ENCODE peak calls at places on chromosomes 13 and 19, in seven cellular contexts. N is dorsolateral prefrontal cortex, W is T-helper 1 cell, Q is progenitor cell of endocrine pancreas, V is RCC 7860, G is GM04503, Z is tibial nerve. F is an unnamed sample.

GRCh38 chr13:73958657-73959397 is 175.4 kb downstream of the KLF12 start:
- DNase-seq in N (no peak), W (no peak), Q (no peak), V (peak), G (no peak), Z (no peak), F (no peak)

GRCh38 chr13:21556051-21556450 is 47.9 kb downstream of the MICU2 start:
- DNase-seq in N (no peak), W (no peak), Q (no peak), V (no peak), G (no peak), Z (no peak), F (no peak)

GRCh38 chr13:44293354-44293753 is 80.3 kb upstream of the SERP2 start:
- DNase-seq in N (no peak), W (no peak), Q (no peak), V (no peak), G (no peak), Z (no peak), F (no peak)

GRCh38 chr19:28971011-28971410 is 241.9 kb downstream of the UQCRFS1 start:
- DNase-seq in N (no peak), W (no peak), Q (no peak), V (no peak), G (no peak), Z (no peak), F (no peak)

GRCh38 chr13:113493315-113493951 is 2.9 kb upstream of the DCUN1D2 start:
- DNase-seq in N (no peak), W (no peak), Q (no peak), V (peak), G (peak), Z (no peak), F (peak)

GRCh38 chr19:12956446-12957388 is at the start of gene GADD45GIP1:
- DNase-seq in N (peak), W (peak), Q (peak), V (peak), G (no peak), Z (peak), F (no peak)

GRCh38 chr19:1304197-1304924 is 18.7 kb downstream of the EFNA2 start:
- DNase-seq in N (no peak), W (no peak), Q (no peak), V (no peak), G (no peak), Z (no peak), F (no peak)

GRCh38 chr13:83798731-83799130 is 83.5 kb downstream of the SLITRK1 start:
- DNase-seq in N (no peak), W (no peak), Q (no peak), V (no peak), G (no peak), Z (no peak), F (no peak)

GRCh38 chr19:13396256-13397080 is 109.8 kb downstream of the CACNA1A start:
- DNase-seq in N (peak), W (no peak), Q (peak), V (no peak), G (peak), Z (no peak), F (no peak)

GRCh38 chr19:18607222-18608101 is 863 bp upstream of the CRLF1 start:
- DNase-seq in N (no peak), W (no peak), Q (no peak), V (no peak), G (no peak), Z (no peak), F (no peak)

GRCh38 chr19:16338470-16339360 is 14.1 kb downstream of the KLF2 start:
- DNase-seq in N (no peak), W (no peak), Q (no peak), V (peak), G (peak), Z (no peak), F (no peak)

GRCh38 chr19:30648321-30648720 is 276.1 kb downstream of the ZNF536 start:
- DNase-seq in N (peak), W (no peak), Q (no peak), V (no peak), G (no peak), Z (no peak), F (no peak)

GRCh38 chr13:99559560-99559959 is 58.3 kb downstream of the TM9SF2 start:
- DNase-seq in N (no peak), W (no peak), Q (no peak), V (no peak), G (no peak), Z (no peak), F (no peak)

GRCh38 chr13:99629641-99630040 is 128.4 kb downstream of the TM9SF2 start:
- DNase-seq in N (no peak), W (no peak), Q (no peak), V (no peak), G (no peak), Z (no peak), F (no peak)

GRCh38 chr19:19471682-19472081 is 43.7 kb downstream of the TSSK6 start:
- DNase-seq in N (no peak), W (no peak), Q (no peak), V (no peak), G (no peak), Z (no peak), F (no peak)

GRCh38 chr19:12774588-12775555 is at the start of gene HOOK2:
- DNase-seq in N (no peak), W (no peak), Q (peak), V (no peak), G (no peak), Z (peak), F (no peak)

GRCh38 chr19:15113245-15114152 is 6.3 kb downstream of the SYDE1 start:
- DNase-seq in N (no peak), W (no peak), Q (no peak), V (no peak), G (no peak), Z (no peak), F (no peak)

GRCh38 chr13:111304041-111304544 is 16.3 kb upstream of the TEX29 start:
- DNase-seq in N (no peak), W (no peak), Q (no peak), V (no peak), G (no peak), Z (no peak), F (no peak)